ENCODE peak calls at places on chromosomes 16 and 17, in six cellular contexts. Y is H1, Z is WERI-Rb-1, N is kidney, R is cardiac fibroblast, P is PC-3. F is an unnamed sample.

GRCh38 chr17:78672880-78673371 is 95.7 kb upstream of the DNAH17 start:
- DNase-seq in R (no peak), Y (no peak), P (no peak), Z (no peak), N (no peak), F (no peak)

GRCh38 chr17:56142325-56142724 is 10.9 kb upstream of the ANKFN1 start:
- DNase-seq in N (no peak), P (no peak), Y (no peak), R (peak; percentile 26), Z (no peak), F (no peak)

GRCh38 chr16:77540656-77541055 is 105.8 kb upstream of the ADAMTS18 start:
- DNase-seq in N (no peak), Y (no peak), P (no peak), R (peak; percentile 3), Z (no peak), F (no peak)

GRCh38 chr17:75896360-75897075 is at the start of gene TRIM65:
- DNase-seq in Z (peak; percentile 91), R (peak; percentile 81), N (peak; percentile 96), Y (no peak), P (peak; percentile 91), F (peak; percentile 25)

GRCh38 chr17:22090263-22090935 is 398.1 kb downstream of the KCNJ18 start:
- DNase-seq in Y (no peak), P (no peak), N (no peak), Z (no peak), R (no peak), F (no peak)

GRCh38 chr17:44850025-44850424 is 2.3 kb downstream of the HIGD1B start:
- DNase-seq in P (no peak), Y (no peak), R (no peak), N (no peak), Z (no peak), F (no peak)

GRCh38 chr16:16867994-16868393 is 489.1 kb downstream of the NPIPA7 start:
- DNase-seq in P (no peak), N (no peak), Y (no peak), Z (no peak), R (no peak), F (no peak)

GRCh38 chr17:80177986-80178590 is 8.3 kb downstream of the CARD14 start:
- DNase-seq in P (no peak), Y (no peak), Z (no peak), R (no peak), N (no peak), F (no peak)

GRCh38 chr16:81097230-81097629 is 1.0 kb upstream of the GCSH start:
- DNase-seq in R (no peak), P (no peak), Y (no peak), N (no peak), Z (no peak), F (no peak)

GRCh38 chr16:73171901-73172619 is 124.1 kb upstream of the ZFHX3 start:
- DNase-seq in N (no peak), P (no peak), Z (no peak), Y (no peak), R (no peak), F (no peak)

GRCh38 chr16:75810998-75811634 is 84.8 kb upstream of the CPHXL start:
- DNase-seq in R (no peak), P (no peak), N (no peak), Y (no peak), Z (no peak), F (no peak)

GRCh38 chr17:17645961-17646360 is 35.3 kb upstream of the RAI1 start:
- DNase-seq in P (no peak), Z (no peak), N (no peak), R (peak; percentile 64), Y (no peak), F (no peak)

GRCh38 chr16:65117701-65118448 is 4.0 kb downstream of the CDH11 start:
- DNase-seq in R (peak; percentile 89), P (peak; percentile 75), N (no peak), Y (no peak), Z (peak; percentile 83), F (peak; percentile 1)

GRCh38 chr17:19336938-19337711 is 25.4 kb downstream of the B9D1 start:
- DNase-seq in R (no peak), Z (no peak), Y (no peak), P (no peak), N (no peak), F (no peak)

GRCh38 chr17:47850692-47851573 is at the start of gene SP6:
- DNase-seq in R (peak; percentile 48), N (peak; percentile 94), Z (peak; percentile 90), P (peak; percentile 93), Y (no peak), F (no peak)

GRCh38 chr17:951388-952132 is 28.0 kb downstream of the NXN start:
- DNase-seq in N (peak; percentile 88), P (peak; percentile 42), Z (no peak), Y (peak; percentile 75), R (peak; percentile 58), F (no peak)
- H3K4me3 ChIP-seq in N (no peak overlapping the region), P (peak overlapping the region; percentile 56), Z (no peak overlapping the region), Y (peak overlapping the region; percentile 39), R (no peak overlapping the region), F (no peak overlapping the region)

GRCh38 chr16:50644730-50645129 is 36.4 kb downstream of the SNX20 start:
- DNase-seq in N (no peak), R (peak; percentile 63), Z (peak; percentile 55), Y (peak; percentile 31), P (peak; percentile 33), F (no peak)
- TF ChIP-seq CTCF in N (peak; percentile 18), R (no peak), Z (peak; percentile 71), Y (peak; percentile 51), P (peak; percentile 53), F (peak; percentile 59)

GRCh38 chr16:85695196-85696128 is 6.7 kb upstream of the GINS2 start:
- DNase-seq in Z (no peak), Y (no peak), N (no peak), R (no peak), P (no peak), F (no peak)

GRCh38 chr16:85698459-85699223 is 9.9 kb upstream of the GINS2 start:
- DNase-seq in P (no peak), Z (no peak), Y (no peak), R (no peak), N (no peak), F (no peak)

GRCh38 chr16:85696761-85697160 is 8.0 kb upstream of the GINS2 start:
- DNase-seq in R (no peak), P (no peak), Z (no peak), N (no peak), Y (no peak), F (no peak)

GRCh38 chr16:85699224-85699558 is 10.4 kb upstream of the GINS2 start:
- DNase-seq in P (no peak), Y (no peak), Z (no peak), N (no peak), R (no peak), F (no peak)

GRCh38 chr16:85697441-85697840 is 8.7 kb upstream of the GINS2 start:
- DNase-seq in Y (no peak), R (no peak), P (no peak), N (no peak), Z (no peak), F (no peak)
- H3K4me3 ChIP-seq in Y (no peak overlapping the region), R (no peak overlapping the region), P (no peak overlapping the region), N (no peak overlapping the region), Z (no peak overlapping the region), F (no peak overlapping the region)

DNA sequence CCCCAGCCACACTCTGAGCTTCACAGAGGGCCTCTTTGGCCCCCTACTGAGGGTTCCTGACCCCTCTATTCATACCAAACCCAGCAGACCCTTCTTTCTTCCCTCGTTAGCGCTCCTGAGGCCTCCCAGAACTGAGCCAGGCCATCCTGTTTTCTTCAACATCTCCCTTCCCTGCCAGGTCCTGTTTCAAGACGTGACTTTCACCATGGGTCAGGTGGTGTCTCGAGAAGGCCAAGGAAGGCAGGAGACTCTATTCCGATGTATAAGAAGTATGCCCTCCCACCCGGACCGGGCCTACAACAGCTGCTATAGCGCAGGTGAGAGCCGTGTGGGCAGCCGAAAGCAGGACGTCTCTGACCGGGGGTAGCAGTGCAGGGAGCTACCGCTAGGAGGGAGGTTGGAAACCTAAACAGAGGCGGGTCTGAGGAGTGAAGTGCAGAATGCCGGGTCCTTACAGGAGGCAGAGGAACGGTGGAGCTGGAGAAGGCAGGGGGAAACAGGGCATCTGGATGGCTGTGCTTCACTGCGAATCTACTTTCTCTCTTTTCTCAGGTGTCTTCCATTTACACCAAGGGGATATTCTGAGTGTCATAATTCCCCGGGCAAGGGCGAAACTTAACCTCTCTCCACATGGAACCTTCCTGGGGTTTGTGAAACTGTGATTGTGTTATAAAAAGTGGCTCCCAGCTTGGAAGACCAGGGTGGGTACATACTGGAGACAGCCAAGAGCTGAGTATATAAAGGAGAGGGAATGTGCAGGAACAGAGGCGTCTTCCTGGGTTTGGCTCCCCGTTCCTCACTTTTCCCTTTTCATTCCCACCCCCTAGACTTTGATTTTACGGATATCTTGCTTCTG is 1.3 kb upstream of the SENP3 start:
- DNase-seq in Z (peak; percentile 82), Y (no peak), R (peak; percentile 68), P (peak; percentile 56), N (peak; percentile 83), F (no peak)
- TF ChIP-seq CTCF in Z (peak; percentile 76), Y (peak; percentile 90), R (peak; percentile 86), P (no peak), N (peak; percentile 63), F (peak; percentile 65)

GRCh38 chr17:31559647-31560501 is 168.4 kb downstream of the RAB11FIP4 start:
- DNase-seq in N (peak; percentile 82), P (no peak), R (no peak), Y (no peak), Z (no peak), F (no peak)

GRCh38 chr17:31564291-31564690 is 172.8 kb downstream of the RAB11FIP4 start:
- DNase-seq in Z (no peak), P (no peak), N (no peak), Y (no peak), R (no peak), F (no peak)

GRCh38 chr17:31562447-31562846 is 171.0 kb downstream of the RAB11FIP4 start:
- DNase-seq in Y (no peak), P (no peak), N (no peak), R (no peak), Z (no peak), F (no peak)

GRCh38 chr17:31560836-31561235 is 169.4 kb downstream of the RAB11FIP4 start:
- DNase-seq in Z (no peak), R (no peak), N (no peak), P (peak; percentile 50), Y (no peak), F (no peak)

GRCh38 chr17:31561469-31562412 is 170.3 kb downstream of the RAB11FIP4 start:
- DNase-seq in Y (no peak), P (peak; percentile 30), Z (no peak), R (peak; percentile 47), N (peak; percentile 77), F (no peak)
- H3K4me3 ChIP-seq in Y (no peak overlapping the region), P (peak overlapping the region; percentile 83), Z (no peak overlapping the region), R (peak overlapping the region; percentile 88), N (no peak overlapping the region), F (no peak overlapping the region)

DNA sequence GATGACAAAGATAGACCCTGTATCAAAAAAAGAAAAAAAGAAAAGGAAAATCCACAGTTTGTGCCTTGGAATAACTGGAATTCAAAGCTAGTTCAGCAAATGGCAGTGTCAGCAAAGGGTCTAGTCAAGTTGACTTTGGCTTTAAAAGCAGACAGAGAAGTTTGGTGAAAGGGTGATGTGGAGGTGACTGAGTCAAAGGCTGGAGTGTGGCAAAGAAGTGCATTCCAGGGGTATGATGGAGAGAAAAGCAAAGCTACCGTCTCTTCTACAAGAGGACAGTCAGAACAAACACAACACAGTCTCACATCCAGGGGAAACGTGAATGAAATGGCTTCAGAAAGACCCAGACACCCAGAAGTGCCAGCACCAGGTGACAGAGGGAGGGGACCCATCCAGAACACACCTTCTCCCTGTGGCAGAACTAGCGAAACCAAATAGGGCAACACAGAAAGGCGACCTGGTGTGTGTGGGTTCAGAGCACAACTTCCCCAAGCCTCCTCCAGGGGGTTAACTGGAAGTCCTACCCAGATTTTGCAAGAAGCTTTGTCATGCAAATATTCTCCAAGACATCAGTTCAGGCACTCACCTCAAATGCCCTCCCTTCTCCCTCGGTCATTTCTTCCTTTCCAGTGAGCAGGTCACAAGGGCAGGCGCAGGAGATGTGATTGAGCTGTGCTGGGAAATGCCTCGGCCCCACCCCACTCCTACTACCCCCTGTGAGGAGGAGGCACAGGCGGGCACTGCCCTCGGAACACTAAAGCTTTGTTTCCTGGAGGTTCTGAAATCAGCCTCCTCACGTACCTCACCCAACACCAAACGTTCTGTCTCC is 481.9 kb downstream of the SOX9 start:
- DNase-seq in R (peak; percentile 68), Z (no peak), N (peak; percentile 94), Y (peak; percentile 38), P (peak; percentile 83), F (no peak)
- TF ChIP-seq CTCF in R (peak; percentile 56), Z (no peak), N (no peak), Y (peak; percentile 36), P (peak; percentile 31), F (peak; percentile 24)